ENCODE peak calls at places on chromosomes 3 and 15, in four cellular contexts. B, Z, S and L are unnamed samples.
A peak's percentile ranks its signal among the peaks of the same experiment; 100 is the strongest.

GRCh38 chr3:183098538-183099025 is 714 bp downstream of the MCCC1 start:
- DNase-seq in B (no peak), Z (no peak), S (no peak), L (no peak)

GRCh38 chr3:135100349-135100741 is 305.3 kb downstream of the EPHB1 start:
- DNase-seq in Z (no peak), S (no peak), B (no peak), L (no peak)

GRCh38 chr3:194375473-194375872 is 5.9 kb upstream of the LRRC15 start:
- DNase-seq in S (no peak), Z (no peak), B (peak; percentile 25), L (no peak)

GRCh38 chr3:66997560-66998074 is 490 bp upstream of the KBTBD8 start:
- DNase-seq in S (no peak), Z (no peak), B (peak; percentile 75), L (no peak)

GRCh38 chr3:179236676-179237301 is 14.1 kb downstream of the KCNMB3 start:
- DNase-seq in Z (no peak), B (peak; percentile 46), S (no peak), L (no peak)

GRCh38 chr15:55737373-55737772 is 5.6 kb downstream of the PRTG start:
- DNase-seq in B (peak; percentile 12), Z (no peak), S (no peak), L (peak; percentile 20)

GRCh38 chr15:70870066-70870465 is 16.1 kb upstream of the LARP6 start:
- DNase-seq in S (no peak), B (no peak), Z (no peak), L (peak; percentile 47)

GRCh38 chr3:169120928-169121327 is 542.6 kb downstream of the MECOM start:
- DNase-seq in S (no peak), B (no peak), Z (no peak), L (no peak)

GRCh38 chr3:186217820-186218164 is 108.9 kb upstream of the ETV5 start:
- DNase-seq in S (peak; percentile 76), Z (peak; percentile 63), B (no peak), L (no peak)

GRCh38 chr15:60001642-60002527 is 2.2 kb upstream of the FOXB1 start:
- DNase-seq in B (no peak), Z (no peak), S (no peak), L (peak; percentile 26)

GRCh38 chr15:77605582-77605981 is 27.1 kb downstream of the LINGO1 start:
- DNase-seq in S (no peak), Z (no peak), B (no peak), L (no peak)

GRCh38 chr15:67578020-67578600 is 35.6 kb downstream of the MAP2K5 start:
- DNase-seq in Z (no peak), B (no peak), S (no peak), L (no peak)

GRCh38 chr3:59790241-59790640 is 740.4 kb upstream of the CFAP20DC start:
- DNase-seq in S (no peak), B (no peak), Z (no peak), L (no peak)

GRCh38 chr15:63630036-63630751 is 33.0 kb downstream of the FBXL22 start:
- DNase-seq in B (no peak), Z (no peak), S (no peak), L (no peak)

GRCh38 chr15:83092309-83092976 is 15.0 kb upstream of the TM6SF1 start:
- DNase-seq in S (no peak), B (peak; percentile 96), Z (no peak), L (no peak)

GRCh38 chr3:188497021-188497420 is 343.1 kb downstream of the LPP start:
- DNase-seq in B (no peak), S (no peak), Z (no peak), L (no peak)

GRCh38 chr15:96237002-96237401 is 93.5 kb upstream of the NR2F2 start:
- DNase-seq in B (no peak), S (no peak), Z (no peak), L (no peak)

GRCh38 chr3:172076212-172076611 is 36.8 kb downstream of the FNDC3B start:
- DNase-seq in B (no peak), Z (no peak), S (no peak), L (no peak)

DNA sequence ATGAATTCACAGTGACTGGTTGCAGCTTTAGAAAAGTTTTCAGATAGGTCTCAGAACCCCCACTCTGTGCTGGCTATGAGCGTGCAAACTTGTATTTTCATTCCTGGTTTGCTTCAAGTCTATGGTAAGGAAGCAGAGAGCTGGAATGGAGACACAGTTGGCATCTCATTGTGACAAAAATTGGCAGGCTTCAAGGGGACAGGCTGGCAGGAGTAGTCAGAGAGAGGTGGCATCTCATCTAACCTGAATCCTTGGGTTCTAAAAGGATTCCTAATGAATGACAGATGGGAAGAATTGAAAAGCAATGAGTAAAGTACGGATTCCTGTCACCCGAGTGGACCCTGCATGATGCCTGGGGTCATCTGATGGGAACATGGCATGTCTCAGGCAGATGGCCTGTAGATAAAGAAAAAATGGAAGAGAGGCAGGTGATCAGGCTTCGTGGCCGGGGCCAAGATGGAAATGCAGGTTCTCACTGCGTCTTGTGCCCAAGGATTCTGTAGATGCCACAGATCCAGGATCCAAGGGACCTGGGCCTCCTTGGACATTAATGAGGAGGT is 89.4 kb upstream of the ABHD17C start:
- DNase-seq in S (no peak), B (no peak), Z (no peak), L (no peak)
- TF ChIP-seq FOXM1 in S (no peak), B (no peak), Z (no peak), L (no peak)

GRCh38 chr3:45055411-45056143 is 29.5 kb downstream of the CLEC3B start:
- DNase-seq in Z (no peak), S (peak; percentile 65), B (peak; percentile 89), L (peak; percentile 59)
- TF ChIP-seq USF2 in Z (no peak), S (no peak), B (no peak), L (no peak)

GRCh38 chr3:170491901-170492300 is 73.2 kb downstream of the CLDN11 start:
- DNase-seq in Z (no peak), B (no peak), S (no peak), L (no peak)

GRCh38 chr3:170487091-170487490 is 68.4 kb downstream of the CLDN11 start:
- DNase-seq in Z (no peak), S (no peak), B (no peak), L (no peak)

GRCh38 chr3:170490828-170491560 is 72.3 kb downstream of the CLDN11 start:
- DNase-seq in S (no peak), B (no peak), Z (no peak), L (no peak)

GRCh38 chr3:170486398-170486797 is 67.7 kb downstream of the CLDN11 start:
- DNase-seq in B (peak; percentile 16), Z (no peak), S (no peak), L (no peak)

DNA sequence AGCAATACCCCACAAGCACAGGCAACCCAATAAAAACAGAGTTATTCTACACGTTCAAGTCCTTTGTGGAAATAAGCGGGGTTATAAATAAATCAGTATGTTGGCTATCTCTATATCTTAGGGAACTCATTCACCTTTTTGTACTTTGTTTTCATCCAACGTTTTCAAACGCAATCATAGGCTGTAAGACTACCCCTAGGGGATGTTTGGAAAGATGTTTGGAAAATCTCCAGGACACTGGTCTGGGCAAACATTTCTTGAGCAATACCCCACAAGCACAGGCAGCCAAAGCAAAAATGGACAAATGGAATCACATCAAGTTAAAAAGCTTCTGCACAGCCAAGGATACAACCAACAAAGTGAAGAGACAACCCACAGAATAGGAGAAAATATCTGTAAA is 70.1 kb downstream of the CLDN11 start:
- DNase-seq in S (peak; percentile 89), B (no peak), Z (no peak), L (no peak)
- TF ChIP-seq FOXM1 in S (no peak), B (no peak), Z (no peak), L (no peak)

DNA sequence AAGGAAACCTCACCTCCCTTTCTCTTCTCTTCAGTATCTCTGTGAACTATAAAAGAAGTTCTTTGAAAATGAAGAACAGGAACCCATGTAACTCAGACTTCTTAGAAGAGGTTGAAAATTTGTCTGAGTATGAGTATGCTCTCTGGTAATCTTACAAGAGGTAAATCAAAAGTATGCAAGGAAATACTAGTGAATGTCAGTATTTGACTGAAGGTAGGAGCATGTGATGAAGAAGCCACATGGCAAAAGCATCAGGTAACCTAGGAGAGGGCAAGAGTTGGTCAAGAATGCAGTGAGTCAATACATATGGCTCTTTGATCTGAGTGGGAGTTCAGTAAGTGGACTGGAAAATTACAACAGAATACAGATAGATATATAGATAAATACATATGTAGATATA is 133.0 kb upstream of the NECTIN3 start:
- DNase-seq in B (no peak), Z (no peak), S (peak; percentile 83), L (no peak)
- TF ChIP-seq USF2 in B (no peak), Z (no peak), S (no peak), L (no peak)

DNA sequence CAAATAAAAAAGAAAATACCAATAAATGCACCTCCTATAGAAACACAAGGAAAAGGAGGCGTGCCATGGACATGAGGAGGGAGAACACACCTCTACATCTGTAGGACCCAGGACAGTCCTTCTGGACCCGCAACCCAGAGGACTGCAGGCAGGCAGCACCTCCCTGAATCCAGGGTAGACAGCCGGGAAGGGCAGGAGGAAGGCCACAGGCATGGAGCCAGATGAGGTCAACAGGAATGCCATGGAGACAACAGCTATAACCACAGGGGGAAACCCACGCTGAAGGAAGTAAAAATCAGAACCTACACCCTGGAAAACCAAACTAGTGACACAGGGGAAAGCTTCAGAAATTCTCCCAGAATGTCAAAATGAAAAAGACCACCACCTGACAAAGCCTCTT is 248.8 kb upstream of the NSMCE3 start:
- DNase-seq in S (no peak), Z (no peak), B (no peak), L (no peak)
- TF ChIP-seq FOXM1 in S (no peak), Z (no peak), B (no peak), L (no peak)

GRCh38 chr15:48059786-48060185 is 61.0 kb upstream of the SLC24A5 start:
- DNase-seq in Z (no peak), S (no peak), B (no peak), L (no peak)
- TF ChIP-seq USF2 in Z (no peak), S (no peak), B (no peak), L (no peak)

GRCh38 chr3:50428007-50428633 is 68.8 kb upstream of the TMEM115 start:
- DNase-seq in Z (no peak), S (no peak), B (no peak), L (peak; percentile 88)
- TF ChIP-seq FOXM1 in Z (no peak), S (no peak), B (no peak), L (no peak)